ENCODE peak calls at places on chromosomes 16 and 17, in four cellular contexts. C is upper lobe of left lung, I is IMR-90, Q is HAP-1. A is an unnamed sample.
A peak's percentile ranks its signal among the peaks of the same experiment; 100 is the strongest.

GRCh38 chr17:77919276-77919675 is 39.2 kb upstream of the TNRC6C start:
- DNase-seq in I (no peak), C (no peak), Q (peak; percentile 34), A (no peak)

GRCh38 chr17:74017461-74017860 is 186.0 kb upstream of the RPL38 start:
- DNase-seq in Q (no peak), C (no peak), I (no peak), A (no peak)

GRCh38 chr17:79850571-79851460 is 11.6 kb upstream of the CBX4 start:
- DNase-seq in Q (no peak), I (peak; percentile 86), C (peak; percentile 70), A (peak; percentile 84)

GRCh38 chr16:81190667-81191066 is 47.8 kb upstream of the BCO1 start:
- DNase-seq in Q (no peak), I (peak; percentile 62), C (no peak), A (no peak)

GRCh38 chr17:55641559-55642160 is 81.0 kb downstream of the TMEM100 start:
- DNase-seq in C (no peak), Q (peak; percentile 24), I (peak; percentile 63), A (peak; percentile 23)

GRCh38 chr17:37829446-37830142 is 84.7 kb upstream of the HNF1B start:
- DNase-seq in I (no peak), Q (no peak), C (no peak), A (no peak)

GRCh38 chr17:68184141-68184571 is 63.7 kb upstream of the AMZ2 start:
- DNase-seq in Q (no peak), C (peak; percentile 51), I (no peak), A (no peak)

GRCh38 chr17:74702132-74702876 is 10.4 kb downstream of the CD300LF start:
- DNase-seq in Q (no peak), I (no peak), C (no peak), A (no peak)

GRCh38 chr16:69613283-69614154 is 47.8 kb downstream of the NFAT5 start:
- DNase-seq in Q (no peak), C (no peak), I (peak; percentile 56), A (peak; percentile 29)

GRCh38 chr17:33712120-33712519 is 419.0 kb upstream of the ASIC2 start:
- DNase-seq in Q (no peak), I (no peak), C (no peak), A (no peak)

GRCh38 chr16:75929056-75929455 is 202.8 kb upstream of the CPHXL start:
- DNase-seq in C (no peak), I (peak; percentile 28), Q (no peak), A (peak; percentile 12)

GRCh38 chr16:22675745-22676540 is 138.0 kb upstream of the HS3ST2 start:
- DNase-seq in I (no peak), C (no peak), Q (no peak), A (no peak)

GRCh38 chr16:21598676-21599157 is 660 bp upstream of the METTL9 start:
- DNase-seq in I (no peak), C (no peak), Q (no peak), A (no peak)

GRCh38 chr16:23020084-23020483 is 129.2 kb downstream of the USP31 start:
- DNase-seq in Q (no peak), I (no peak), C (no peak), A (no peak)

GRCh38 chr16:154223-155030 is 2.0 kb downstream of the HBZ start:
- DNase-seq in C (peak; percentile 87), I (peak; percentile 25), Q (peak; percentile 38), A (peak; percentile 29)

GRCh38 chr17:40341808-40342574 is 22.5 kb downstream of the GJD3 start:
- DNase-seq in Q (no peak), I (peak; percentile 50), C (peak; percentile 95), A (peak; percentile 55)

GRCh38 chr17:77721823-77722160 is 236.7 kb upstream of the TNRC6C start:
- DNase-seq in I (no peak), C (no peak), Q (peak; percentile 16), A (no peak)

GRCh38 chr17:57408064-57408811 is 151.9 kb downstream of the MSI2 start:
- DNase-seq in Q (peak; percentile 26), I (no peak), C (no peak), A (no peak)

GRCh38 chr17:77191266-77191665 is 50.5 kb downstream of the SEC14L1 start:
- DNase-seq in Q (no peak), I (no peak), C (no peak), A (no peak)

GRCh38 chr16:87854053-87854906 is 15.0 kb downstream of the SLC7A5 start:
- DNase-seq in Q (no peak), I (no peak), C (peak; percentile 82), A (no peak)

DNA sequence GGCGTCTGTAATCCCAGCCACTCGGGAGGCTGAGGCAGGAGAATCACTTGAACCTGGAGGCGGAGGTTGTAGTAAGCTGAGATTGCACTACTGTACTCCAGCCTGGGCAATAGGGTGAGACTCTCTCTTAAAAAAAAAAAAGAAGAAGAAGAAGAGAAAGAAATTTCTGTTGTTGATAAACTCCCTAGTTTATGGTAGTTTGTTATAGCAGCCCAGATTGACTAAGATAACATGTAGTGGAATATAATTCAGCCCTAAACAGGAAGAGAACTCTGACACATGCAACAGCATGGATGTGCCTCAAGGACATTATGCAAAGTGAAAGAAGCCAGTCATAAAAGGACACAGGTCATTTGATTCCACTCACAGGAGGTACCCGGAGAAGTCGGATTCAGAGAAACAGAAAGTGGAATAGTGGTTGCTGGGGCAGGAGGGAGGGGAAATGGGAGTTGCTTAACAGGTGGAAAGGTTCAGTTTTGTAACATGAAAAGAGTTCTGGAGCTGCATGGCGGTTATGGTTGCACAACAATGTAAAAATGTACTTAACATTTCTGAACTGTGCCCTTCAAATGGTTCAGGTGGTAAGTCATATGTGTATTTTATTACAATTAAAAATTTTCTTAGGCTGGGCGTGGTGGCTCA is 26.0 kb upstream of the PRM1 start:
- DNase-seq in Q (no peak), I (no peak), C (no peak), A (no peak)
- H3K4me1 ChIP-seq in Q (peaks cover 3% of the 10 kb centered on the region), I (peaks cover 4% of the 10 kb centered on the region), C (peaks cover 33% of the 10 kb centered on the region), A (peaks cover 8% of the 10 kb centered on the region)

GRCh38 chr16:8867483-8868271 is 1.1 kb downstream of the CARHSP1 start:
- DNase-seq in Q (peak; percentile 25), I (no peak), C (no peak), A (no peak)

GRCh38 chr16:8864480-8864879 is 4.3 kb downstream of the CARHSP1 start:
- DNase-seq in C (no peak), I (no peak), Q (no peak), A (no peak)

GRCh38 chr16:8865145-8865882 is 3.5 kb downstream of the CARHSP1 start:
- DNase-seq in Q (peak; percentile 2), I (no peak), C (no peak), A (no peak)

GRCh38 chr16:8866884-8867482 is 1.8 kb downstream of the CARHSP1 start:
- DNase-seq in Q (no peak), I (no peak), C (no peak), A (no peak)

GRCh38 chr16:8866118-8866883 is 2.5 kb downstream of the CARHSP1 start:
- DNase-seq in C (peak; percentile 80), I (no peak), Q (peak; percentile 13), A (no peak)
- H3K4me1 ChIP-seq in C (peaks cover 66% of the 10 kb centered on the region), I (peaks cover 25% of the 10 kb centered on the region), Q (peaks cover 27% of the 10 kb centered on the region), A (peaks cover 50% of the 10 kb centered on the region)

GRCh38 chr17:27533068-27533397 is 76.8 kb downstream of the KSR1 start:
- DNase-seq in Q (no peak), C (no peak), I (no peak), A (no peak)
- H3K4me1 ChIP-seq in Q (peaks cover 15% of the 10 kb centered on the region), C (peaks cover 73% of the 10 kb centered on the region), I (peaks cover 61% of the 10 kb centered on the region), A (peaks cover 30% of the 10 kb centered on the region)

GRCh38 chr16:56933828-56934598 is 2.1 kb downstream of the HERPUD1 start:
- DNase-seq in C (no peak), Q (no peak), I (no peak), A (no peak)
- H3K4me1 ChIP-seq in C (peaks cover 53% of the 10 kb centered on the region), Q (peaks cover 24% of the 10 kb centered on the region), I (peaks cover 8% of the 10 kb centered on the region), A (peaks cover 10% of the 10 kb centered on the region)

DNA sequence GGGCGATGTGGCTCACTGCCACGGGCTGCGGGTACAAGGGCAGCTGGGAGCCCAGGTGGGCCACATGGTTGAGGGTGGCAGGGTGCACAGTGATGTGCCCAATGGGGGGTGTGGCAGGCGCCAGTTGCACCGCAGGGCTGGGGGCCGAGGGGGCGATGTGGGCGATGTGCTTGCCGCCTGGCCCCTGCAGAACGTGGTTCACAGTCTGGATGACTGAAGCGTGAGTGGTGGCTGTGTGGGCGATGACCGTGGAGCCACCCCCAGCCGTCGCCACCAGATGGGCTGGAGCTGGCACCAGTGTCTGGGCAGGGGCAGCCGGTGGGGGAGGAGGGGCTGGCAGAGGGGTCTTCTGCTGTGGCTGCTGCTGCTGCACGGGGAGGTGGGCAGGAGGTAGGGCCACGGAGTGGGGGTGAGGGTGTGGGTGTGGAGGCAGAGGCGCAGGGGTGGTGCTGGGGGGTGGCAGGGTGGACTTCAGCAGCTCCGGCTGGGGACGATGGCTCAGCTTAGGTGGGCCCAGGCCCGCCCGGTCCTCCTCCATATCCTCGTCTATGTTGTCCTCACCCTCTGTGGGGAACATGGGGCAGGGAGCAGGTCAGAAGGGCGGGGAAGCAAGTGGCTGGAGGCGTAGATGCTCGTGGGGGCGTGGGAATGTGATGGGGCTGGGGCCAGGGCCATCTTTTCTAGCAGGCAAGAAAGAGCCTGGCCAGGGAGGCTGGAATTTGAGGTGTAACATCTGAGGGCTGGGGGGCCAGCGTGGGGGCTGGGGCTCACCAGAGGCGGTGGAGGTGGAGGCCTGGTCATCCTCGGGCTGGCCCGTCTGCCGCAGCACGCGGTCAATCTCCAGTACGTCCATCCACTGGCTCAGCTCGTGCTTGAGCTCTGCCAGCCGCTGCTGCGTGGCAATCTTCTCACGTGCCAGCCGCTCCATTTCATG is 13.5 kb downstream of the MNT start:
- DNase-seq in Q (no peak), I (no peak), C (peak; percentile 84), A (no peak)
- H3K4me1 ChIP-seq in Q (peaks cover 11% of the 10 kb centered on the region), I (peaks cover 9% of the 10 kb centered on the region), C (peaks cover 27% of the 10 kb centered on the region), A (peaks cover 18% of the 10 kb centered on the region)

GRCh38 chr16:19540241-19540970 is 15.1 kb upstream of the VPS35L start:
- DNase-seq in I (no peak), Q (no peak), C (no peak), A (no peak)
- H3K4me1 ChIP-seq in I (no peaks in the 10 kb centered on the region), Q (no peaks in the 10 kb centered on the region), C (no peaks in the 10 kb centered on the region), A (no peaks in the 10 kb centered on the region)

GRCh38 chr16:3982216-3982615 is 101.7 kb upstream of the CREBBP start:
- DNase-seq in C (no peak), Q (no peak), I (no peak), A (no peak)
- H3K4me1 ChIP-seq in C (no peaks in the 10 kb centered on the region), Q (peaks cover 5% of the 10 kb centered on the region), I (peaks cover 13% of the 10 kb centered on the region), A (peaks cover 12% of the 10 kb centered on the region)

GRCh38 chr17:66841744-66842143 is 6.8 kb downstream of the CACNG5 start:
- DNase-seq in C (no peak), I (no peak), Q (no peak), A (no peak)
- H3K4me1 ChIP-seq in C (no peaks in the 10 kb centered on the region), I (no peaks in the 10 kb centered on the region), Q (no peaks in the 10 kb centered on the region), A (no peaks in the 10 kb centered on the region)